ENCODE peak calls at places on chromosomes 7 and 10, in eight cellular contexts. One of them, this sample, is unnamed.

GRCh38 chr7:155950898-155951553 is 138.8 kb upstream of the SHH start:
- DNase-seq in SK-N-DZ: no peak
- DNase-seq in CD14-positive monocyte: no peak
- DNase-seq in left lobe of liver: no peak
- DNase-seq in activated effector memory CD4-positive, alpha-beta T cell treated with Interleukin-2 at 50 U/mL for 16 hours: no peak
- DNase-seq in T-helper 9 cell: no peak
- DNase-seq in stimulated activated CD4-positive, alpha-beta T cell treated with anti-CD3 and anti-CD28 coated beads, TNF-alpha, amount 100 ng/mL, for 48 hours: no peak
- DNase-seq in H1: no peak
- DNase-seq in this sample: no peak

GRCh38 chr7:12524794-12525386 is 45.6 kb upstream of the SCIN start:
- DNase-seq in SK-N-DZ: peak
- DNase-seq in CD14-positive monocyte: no peak
- DNase-seq in left lobe of liver: no peak
- DNase-seq in activated effector memory CD4-positive, alpha-beta T cell treated with Interleukin-2 at 50 U/mL for 16 hours: no peak
- DNase-seq in T-helper 9 cell: no peak
- DNase-seq in stimulated activated CD4-positive, alpha-beta T cell treated with anti-CD3 and anti-CD28 coated beads, TNF-alpha, amount 100 ng/mL, for 48 hours: no peak
- DNase-seq in H1: no peak
- DNase-seq in this sample: no peak

GRCh38 chr7:69256634-69257081 is 341.6 kb upstream of the AUTS2 start:
- DNase-seq in SK-N-DZ: no peak
- DNase-seq in CD14-positive monocyte: peak
- DNase-seq in left lobe of liver: peak
- DNase-seq in activated effector memory CD4-positive, alpha-beta T cell treated with Interleukin-2 at 50 U/mL for 16 hours: no peak
- DNase-seq in T-helper 9 cell: no peak
- DNase-seq in stimulated activated CD4-positive, alpha-beta T cell treated with anti-CD3 and anti-CD28 coated beads, TNF-alpha, amount 100 ng/mL, for 48 hours: no peak
- DNase-seq in H1: no peak
- DNase-seq in this sample: no peak

GRCh38 chr7:85172530-85172941 is 14.3 kb downstream of the SEMA3D start:
- DNase-seq in SK-N-DZ: no peak
- DNase-seq in CD14-positive monocyte: no peak
- DNase-seq in left lobe of liver: no peak
- DNase-seq in activated effector memory CD4-positive, alpha-beta T cell treated with Interleukin-2 at 50 U/mL for 16 hours: no peak
- DNase-seq in T-helper 9 cell: no peak
- DNase-seq in stimulated activated CD4-positive, alpha-beta T cell treated with anti-CD3 and anti-CD28 coated beads, TNF-alpha, amount 100 ng/mL, for 48 hours: no peak
- DNase-seq in H1: no peak
- DNase-seq in this sample: no peak

GRCh38 chr10:14378387-14378960 is 47.8 kb upstream of the FRMD4A start:
- DNase-seq in SK-N-DZ: peak
- DNase-seq in CD14-positive monocyte: no peak
- DNase-seq in left lobe of liver: no peak
- DNase-seq in activated effector memory CD4-positive, alpha-beta T cell treated with Interleukin-2 at 50 U/mL for 16 hours: no peak
- DNase-seq in T-helper 9 cell: no peak
- DNase-seq in stimulated activated CD4-positive, alpha-beta T cell treated with anti-CD3 and anti-CD28 coated beads, TNF-alpha, amount 100 ng/mL, for 48 hours: no peak
- DNase-seq in H1: no peak
- DNase-seq in this sample: no peak

GRCh38 chr10:11831520-11831951 is 8.4 kb downstream of the PROSER2 start:
- DNase-seq in SK-N-DZ: no peak
- DNase-seq in CD14-positive monocyte: no peak
- DNase-seq in left lobe of liver: peak
- DNase-seq in activated effector memory CD4-positive, alpha-beta T cell treated with Interleukin-2 at 50 U/mL for 16 hours: no peak
- DNase-seq in T-helper 9 cell: no peak
- DNase-seq in stimulated activated CD4-positive, alpha-beta T cell treated with anti-CD3 and anti-CD28 coated beads, TNF-alpha, amount 100 ng/mL, for 48 hours: no peak
- DNase-seq in H1: no peak
- DNase-seq in this sample: no peak

GRCh38 chr10:62050941-62051433 is 149.5 kb downstream of the ARID5B start:
- DNase-seq in SK-N-DZ: no peak
- DNase-seq in CD14-positive monocyte: peak
- DNase-seq in left lobe of liver: no peak
- DNase-seq in activated effector memory CD4-positive, alpha-beta T cell treated with Interleukin-2 at 50 U/mL for 16 hours: peak
- DNase-seq in T-helper 9 cell: peak
- DNase-seq in stimulated activated CD4-positive, alpha-beta T cell treated with anti-CD3 and anti-CD28 coated beads, TNF-alpha, amount 100 ng/mL, for 48 hours: peak
- DNase-seq in H1: no peak
- DNase-seq in this sample: no peak

GRCh38 chr7:47937065-47937687 is 11.1 kb downstream of the PKD1L1 start:
- DNase-seq in SK-N-DZ: no peak
- DNase-seq in CD14-positive monocyte: no peak
- DNase-seq in left lobe of liver: no peak
- DNase-seq in activated effector memory CD4-positive, alpha-beta T cell treated with Interleukin-2 at 50 U/mL for 16 hours: no peak
- DNase-seq in T-helper 9 cell: no peak
- DNase-seq in stimulated activated CD4-positive, alpha-beta T cell treated with anti-CD3 and anti-CD28 coated beads, TNF-alpha, amount 100 ng/mL, for 48 hours: no peak
- DNase-seq in H1: no peak
- DNase-seq in this sample: peak

GRCh38 chr7:45192546-45193177 is 35.1 kb downstream of the RAMP3 start:
- DNase-seq in SK-N-DZ: no peak
- DNase-seq in CD14-positive monocyte: no peak
- DNase-seq in left lobe of liver: peak
- DNase-seq in activated effector memory CD4-positive, alpha-beta T cell treated with Interleukin-2 at 50 U/mL for 16 hours: no peak
- DNase-seq in T-helper 9 cell: no peak
- DNase-seq in stimulated activated CD4-positive, alpha-beta T cell treated with anti-CD3 and anti-CD28 coated beads, TNF-alpha, amount 100 ng/mL, for 48 hours: no peak
- DNase-seq in H1: no peak
- DNase-seq in this sample: no peak

GRCh38 chr10:132149261-132149660 is 37.5 kb upstream of the DPYSL4 start:
- DNase-seq in SK-N-DZ: no peak
- DNase-seq in CD14-positive monocyte: peak
- DNase-seq in left lobe of liver: no peak
- DNase-seq in activated effector memory CD4-positive, alpha-beta T cell treated with Interleukin-2 at 50 U/mL for 16 hours: no peak
- DNase-seq in T-helper 9 cell: no peak
- DNase-seq in stimulated activated CD4-positive, alpha-beta T cell treated with anti-CD3 and anti-CD28 coated beads, TNF-alpha, amount 100 ng/mL, for 48 hours: no peak
- DNase-seq in H1: no peak
- DNase-seq in this sample: no peak

GRCh38 chr7:70434376-70434775 is 697.6 kb upstream of the GALNT17 start:
- DNase-seq in SK-N-DZ: no peak
- DNase-seq in CD14-positive monocyte: no peak
- DNase-seq in left lobe of liver: no peak
- DNase-seq in activated effector memory CD4-positive, alpha-beta T cell treated with Interleukin-2 at 50 U/mL for 16 hours: no peak
- DNase-seq in T-helper 9 cell: no peak
- DNase-seq in stimulated activated CD4-positive, alpha-beta T cell treated with anti-CD3 and anti-CD28 coated beads, TNF-alpha, amount 100 ng/mL, for 48 hours: no peak
- DNase-seq in H1: no peak
- DNase-seq in this sample: no peak

GRCh38 chr7:91083855-91084644 is 180.2 kb upstream of the FZD1 start:
- DNase-seq in SK-N-DZ: no peak
- DNase-seq in CD14-positive monocyte: no peak
- DNase-seq in left lobe of liver: no peak
- DNase-seq in activated effector memory CD4-positive, alpha-beta T cell treated with Interleukin-2 at 50 U/mL for 16 hours: no peak
- DNase-seq in T-helper 9 cell: no peak
- DNase-seq in stimulated activated CD4-positive, alpha-beta T cell treated with anti-CD3 and anti-CD28 coated beads, TNF-alpha, amount 100 ng/mL, for 48 hours: peak
- DNase-seq in H1: no peak
- DNase-seq in this sample: no peak

GRCh38 chr7:1673581-1674102 is 3.6 kb downstream of the ELFN1 start:
- DNase-seq in SK-N-DZ: no peak
- DNase-seq in CD14-positive monocyte: peak
- DNase-seq in left lobe of liver: peak
- DNase-seq in activated effector memory CD4-positive, alpha-beta T cell treated with Interleukin-2 at 50 U/mL for 16 hours: no peak
- DNase-seq in T-helper 9 cell: no peak
- DNase-seq in stimulated activated CD4-positive, alpha-beta T cell treated with anti-CD3 and anti-CD28 coated beads, TNF-alpha, amount 100 ng/mL, for 48 hours: no peak
- DNase-seq in H1: no peak
- DNase-seq in this sample: no peak

GRCh38 chr7:82600601-82601000 is 157.0 kb upstream of the CACNA2D1 start:
- DNase-seq in SK-N-DZ: peak
- DNase-seq in CD14-positive monocyte: no peak
- DNase-seq in left lobe of liver: no peak
- DNase-seq in activated effector memory CD4-positive, alpha-beta T cell treated with Interleukin-2 at 50 U/mL for 16 hours: no peak
- DNase-seq in T-helper 9 cell: no peak
- DNase-seq in stimulated activated CD4-positive, alpha-beta T cell treated with anti-CD3 and anti-CD28 coated beads, TNF-alpha, amount 100 ng/mL, for 48 hours: no peak
- DNase-seq in H1: no peak
- DNase-seq in this sample: no peak

GRCh38 chr10:99888623-99889022 is 106.2 kb downstream of the ABCC2 start:
- DNase-seq in SK-N-DZ: no peak
- DNase-seq in CD14-positive monocyte: no peak
- DNase-seq in left lobe of liver: no peak
- DNase-seq in activated effector memory CD4-positive, alpha-beta T cell treated with Interleukin-2 at 50 U/mL for 16 hours: no peak
- DNase-seq in T-helper 9 cell: no peak
- DNase-seq in stimulated activated CD4-positive, alpha-beta T cell treated with anti-CD3 and anti-CD28 coated beads, TNF-alpha, amount 100 ng/mL, for 48 hours: no peak
- DNase-seq in H1: no peak
- DNase-seq in this sample: no peak

GRCh38 chr7:151081170-151082101 is 827 bp upstream of the FASTK start:
- DNase-seq in SK-N-DZ: no peak
- DNase-seq in CD14-positive monocyte: no peak
- DNase-seq in left lobe of liver: peak
- DNase-seq in activated effector memory CD4-positive, alpha-beta T cell treated with Interleukin-2 at 50 U/mL for 16 hours: no peak
- DNase-seq in T-helper 9 cell: no peak
- DNase-seq in stimulated activated CD4-positive, alpha-beta T cell treated with anti-CD3 and anti-CD28 coated beads, TNF-alpha, amount 100 ng/mL, for 48 hours: no peak
- DNase-seq in H1: no peak
- DNase-seq in this sample: no peak

GRCh38 chr10:97731346-97732051 is 5.4 kb upstream of the ZFYVE27 start:
- DNase-seq in SK-N-DZ: peak
- DNase-seq in CD14-positive monocyte: no peak
- DNase-seq in left lobe of liver: peak
- DNase-seq in activated effector memory CD4-positive, alpha-beta T cell treated with Interleukin-2 at 50 U/mL for 16 hours: peak
- DNase-seq in T-helper 9 cell: peak
- DNase-seq in stimulated activated CD4-positive, alpha-beta T cell treated with anti-CD3 and anti-CD28 coated beads, TNF-alpha, amount 100 ng/mL, for 48 hours: no peak
- DNase-seq in H1: no peak
- DNase-seq in this sample: no peak

GRCh38 chr10:37434091-37434490 is 308.7 kb downstream of the ANKRD30A start:
- DNase-seq in SK-N-DZ: no peak
- DNase-seq in CD14-positive monocyte: no peak
- DNase-seq in left lobe of liver: no peak
- DNase-seq in activated effector memory CD4-positive, alpha-beta T cell treated with Interleukin-2 at 50 U/mL for 16 hours: no peak
- DNase-seq in T-helper 9 cell: no peak
- DNase-seq in stimulated activated CD4-positive, alpha-beta T cell treated with anti-CD3 and anti-CD28 coated beads, TNF-alpha, amount 100 ng/mL, for 48 hours: no peak
- DNase-seq in H1: no peak
- DNase-seq in this sample: no peak

GRCh38 chr10:94288361-94289116 is 74.2 kb downstream of the NOC3L start:
- DNase-seq in SK-N-DZ: no peak
- DNase-seq in CD14-positive monocyte: no peak
- DNase-seq in left lobe of liver: no peak
- DNase-seq in activated effector memory CD4-positive, alpha-beta T cell treated with Interleukin-2 at 50 U/mL for 16 hours: no peak
- DNase-seq in T-helper 9 cell: no peak
- DNase-seq in stimulated activated CD4-positive, alpha-beta T cell treated with anti-CD3 and anti-CD28 coated beads, TNF-alpha, amount 100 ng/mL, for 48 hours: no peak
- DNase-seq in H1: no peak
- DNase-seq in this sample: no peak

GRCh38 chr10:73991846-73992245 is 6.1 kb upstream of the VCL start:
- DNase-seq in SK-N-DZ: no peak
- DNase-seq in CD14-positive monocyte: peak
- DNase-seq in left lobe of liver: no peak
- DNase-seq in activated effector memory CD4-positive, alpha-beta T cell treated with Interleukin-2 at 50 U/mL for 16 hours: peak
- DNase-seq in T-helper 9 cell: peak
- DNase-seq in stimulated activated CD4-positive, alpha-beta T cell treated with anti-CD3 and anti-CD28 coated beads, TNF-alpha, amount 100 ng/mL, for 48 hours: peak
- DNase-seq in H1: no peak
- DNase-seq in this sample: no peak

GRCh38 chr10:88389456-88389855 is 193.7 kb downstream of the RNLS start:
- DNase-seq in SK-N-DZ: peak
- DNase-seq in CD14-positive monocyte: no peak
- DNase-seq in left lobe of liver: no peak
- DNase-seq in activated effector memory CD4-positive, alpha-beta T cell treated with Interleukin-2 at 50 U/mL for 16 hours: no peak
- DNase-seq in T-helper 9 cell: no peak
- DNase-seq in stimulated activated CD4-positive, alpha-beta T cell treated with anti-CD3 and anti-CD28 coated beads, TNF-alpha, amount 100 ng/mL, for 48 hours: no peak
- DNase-seq in H1: no peak
- DNase-seq in this sample: no peak

GRCh38 chr7:106442476-106442875 is 157.7 kb upstream of the NAMPT start:
- DNase-seq in SK-N-DZ: no peak
- DNase-seq in CD14-positive monocyte: no peak
- DNase-seq in left lobe of liver: no peak
- DNase-seq in activated effector memory CD4-positive, alpha-beta T cell treated with Interleukin-2 at 50 U/mL for 16 hours: no peak
- DNase-seq in T-helper 9 cell: no peak
- DNase-seq in stimulated activated CD4-positive, alpha-beta T cell treated with anti-CD3 and anti-CD28 coated beads, TNF-alpha, amount 100 ng/mL, for 48 hours: no peak
- DNase-seq in H1: no peak
- DNase-seq in this sample: no peak

GRCh38 chr7:156334636-156335035 is 305.9 kb upstream of the RNF32 start:
- DNase-seq in SK-N-DZ: no peak
- DNase-seq in CD14-positive monocyte: no peak
- DNase-seq in left lobe of liver: no peak
- DNase-seq in activated effector memory CD4-positive, alpha-beta T cell treated with Interleukin-2 at 50 U/mL for 16 hours: no peak
- DNase-seq in T-helper 9 cell: no peak
- DNase-seq in stimulated activated CD4-positive, alpha-beta T cell treated with anti-CD3 and anti-CD28 coated beads, TNF-alpha, amount 100 ng/mL, for 48 hours: no peak
- DNase-seq in H1: no peak
- DNase-seq in this sample: no peak

GRCh38 chr10:73998623-73999622 is 1.0 kb downstream of the VCL start:
- DNase-seq in SK-N-DZ: peak
- DNase-seq in CD14-positive monocyte: no peak
- DNase-seq in left lobe of liver: peak
- DNase-seq in activated effector memory CD4-positive, alpha-beta T cell treated with Interleukin-2 at 50 U/mL for 16 hours: no peak
- DNase-seq in T-helper 9 cell: peak
- DNase-seq in stimulated activated CD4-positive, alpha-beta T cell treated with anti-CD3 and anti-CD28 coated beads, TNF-alpha, amount 100 ng/mL, for 48 hours: no peak
- DNase-seq in H1: peak
- DNase-seq in this sample: no peak

GRCh38 chr10:123577921-123578461 is 88.2 kb upstream of the GPR26 start:
- DNase-seq in SK-N-DZ: no peak
- DNase-seq in CD14-positive monocyte: no peak
- DNase-seq in left lobe of liver: peak
- DNase-seq in activated effector memory CD4-positive, alpha-beta T cell treated with Interleukin-2 at 50 U/mL for 16 hours: no peak
- DNase-seq in T-helper 9 cell: no peak
- DNase-seq in stimulated activated CD4-positive, alpha-beta T cell treated with anti-CD3 and anti-CD28 coated beads, TNF-alpha, amount 100 ng/mL, for 48 hours: no peak
- DNase-seq in H1: no peak
- DNase-seq in this sample: no peak

GRCh38 chr10:10533417-10533816 is 484.3 kb upstream of the CELF2 start:
- DNase-seq in SK-N-DZ: no peak
- DNase-seq in CD14-positive monocyte: no peak
- DNase-seq in left lobe of liver: no peak
- DNase-seq in activated effector memory CD4-positive, alpha-beta T cell treated with Interleukin-2 at 50 U/mL for 16 hours: no peak
- DNase-seq in T-helper 9 cell: no peak
- DNase-seq in stimulated activated CD4-positive, alpha-beta T cell treated with anti-CD3 and anti-CD28 coated beads, TNF-alpha, amount 100 ng/mL, for 48 hours: no peak
- DNase-seq in H1: no peak
- DNase-seq in this sample: no peak

GRCh38 chr10:42984035-42984610 is 92.7 kb upstream of the RET start:
- DNase-seq in SK-N-DZ: no peak
- DNase-seq in CD14-positive monocyte: no peak
- DNase-seq in left lobe of liver: no peak
- DNase-seq in activated effector memory CD4-positive, alpha-beta T cell treated with Interleukin-2 at 50 U/mL for 16 hours: no peak
- DNase-seq in T-helper 9 cell: no peak
- DNase-seq in stimulated activated CD4-positive, alpha-beta T cell treated with anti-CD3 and anti-CD28 coated beads, TNF-alpha, amount 100 ng/mL, for 48 hours: no peak
- DNase-seq in H1: no peak
- DNase-seq in this sample: no peak

GRCh38 chr7:74483402-74484336 is 30.0 kb downstream of the GTF2IRD1 start:
- DNase-seq in SK-N-DZ: no peak
- DNase-seq in CD14-positive monocyte: no peak
- DNase-seq in left lobe of liver: peak
- DNase-seq in activated effector memory CD4-positive, alpha-beta T cell treated with Interleukin-2 at 50 U/mL for 16 hours: no peak
- DNase-seq in T-helper 9 cell: no peak
- DNase-seq in stimulated activated CD4-positive, alpha-beta T cell treated with anti-CD3 and anti-CD28 coated beads, TNF-alpha, amount 100 ng/mL, for 48 hours: no peak
- DNase-seq in H1: no peak
- DNase-seq in this sample: no peak

GRCh38 chr10:112369495-112370423 is 4.2 kb upstream of the ACSL5 start:
- DNase-seq in SK-N-DZ: no peak
- DNase-seq in CD14-positive monocyte: no peak
- DNase-seq in left lobe of liver: no peak
- DNase-seq in activated effector memory CD4-positive, alpha-beta T cell treated with Interleukin-2 at 50 U/mL for 16 hours: peak
- DNase-seq in T-helper 9 cell: peak
- DNase-seq in stimulated activated CD4-positive, alpha-beta T cell treated with anti-CD3 and anti-CD28 coated beads, TNF-alpha, amount 100 ng/mL, for 48 hours: no peak
- DNase-seq in H1: no peak
- DNase-seq in this sample: no peak

GRCh38 chr7:103148131-103148993 is 537 bp downstream of the NAPEPLD start:
- DNase-seq in SK-N-DZ: no peak
- DNase-seq in CD14-positive monocyte: no peak
- DNase-seq in left lobe of liver: no peak
- DNase-seq in activated effector memory CD4-positive, alpha-beta T cell treated with Interleukin-2 at 50 U/mL for 16 hours: no peak
- DNase-seq in T-helper 9 cell: no peak
- DNase-seq in stimulated activated CD4-positive, alpha-beta T cell treated with anti-CD3 and anti-CD28 coated beads, TNF-alpha, amount 100 ng/mL, for 48 hours: no peak
- DNase-seq in H1: no peak
- DNase-seq in this sample: no peak

GRCh38 chr10:72146559-72147323 is 58.4 kb upstream of the SPOCK2 start:
- DNase-seq in SK-N-DZ: no peak
- DNase-seq in CD14-positive monocyte: no peak
- DNase-seq in left lobe of liver: no peak
- DNase-seq in activated effector memory CD4-positive, alpha-beta T cell treated with Interleukin-2 at 50 U/mL for 16 hours: no peak
- DNase-seq in T-helper 9 cell: no peak
- DNase-seq in stimulated activated CD4-positive, alpha-beta T cell treated with anti-CD3 and anti-CD28 coated beads, TNF-alpha, amount 100 ng/mL, for 48 hours: no peak
- DNase-seq in H1: no peak
- DNase-seq in this sample: no peak

GRCh38 chr7:81691199-81691821 is 78.5 kb downstream of the HGF start:
- DNase-seq in SK-N-DZ: no peak
- DNase-seq in CD14-positive monocyte: no peak
- DNase-seq in left lobe of liver: no peak
- DNase-seq in activated effector memory CD4-positive, alpha-beta T cell treated with Interleukin-2 at 50 U/mL for 16 hours: no peak
- DNase-seq in T-helper 9 cell: no peak
- DNase-seq in stimulated activated CD4-positive, alpha-beta T cell treated with anti-CD3 and anti-CD28 coated beads, TNF-alpha, amount 100 ng/mL, for 48 hours: no peak
- DNase-seq in H1: no peak
- DNase-seq in this sample: no peak

GRCh38 chr7:22726849-22727792 is at the start of gene IL6:
- DNase-seq in SK-N-DZ: peak
- DNase-seq in CD14-positive monocyte: no peak
- DNase-seq in left lobe of liver: peak
- DNase-seq in activated effector memory CD4-positive, alpha-beta T cell treated with Interleukin-2 at 50 U/mL for 16 hours: no peak
- DNase-seq in T-helper 9 cell: no peak
- DNase-seq in stimulated activated CD4-positive, alpha-beta T cell treated with anti-CD3 and anti-CD28 coated beads, TNF-alpha, amount 100 ng/mL, for 48 hours: no peak
- DNase-seq in H1: no peak
- DNase-seq in this sample: no peak

GRCh38 chr10:15715619-15716227 is 4.0 kb downstream of the ITGA8 start:
- DNase-seq in SK-N-DZ: peak
- DNase-seq in CD14-positive monocyte: no peak
- DNase-seq in left lobe of liver: no peak
- DNase-seq in activated effector memory CD4-positive, alpha-beta T cell treated with Interleukin-2 at 50 U/mL for 16 hours: no peak
- DNase-seq in T-helper 9 cell: no peak
- DNase-seq in stimulated activated CD4-positive, alpha-beta T cell treated with anti-CD3 and anti-CD28 coated beads, TNF-alpha, amount 100 ng/mL, for 48 hours: no peak
- DNase-seq in H1: no peak
- DNase-seq in this sample: no peak

This sample was measured in GM18507.